ENCODE peak calls at places on chromosomes 12 and 14, in four cellular contexts. S, R, Y and F are unnamed samples.
A peak's percentile ranks its signal among the peaks of the same experiment; 100 is the strongest.

GRCh38 chr12:13101854-13102375 is 1.6 kb downstream of the GSG1 start:
- DNase-seq in Y (peak; percentile 40), S (peak; percentile 77), R (peak; percentile 57), F (no peak)

GRCh38 chr12:6228535-6229223 is 28.5 kb downstream of the CD9 start:
- DNase-seq in R (peak; percentile 79), S (peak; percentile 50), Y (no peak), F (no peak)

GRCh38 chr12:8065991-8066594 is at the start of gene C3AR1:
- DNase-seq in Y (peak; percentile 57), R (peak; percentile 82), S (peak; percentile 64), F (peak; percentile 41)

GRCh38 chr14:32010561-32011188 is 66.4 kb upstream of the ARHGAP5 start:
- DNase-seq in R (peak; percentile 85), S (peak; percentile 81), Y (no peak), F (peak; percentile 43)

GRCh38 chr14:52015411-52016030 is 26.2 kb downstream of the RTRAF start:
- DNase-seq in S (peak; percentile 70), R (peak; percentile 23), Y (no peak), F (no peak)

GRCh38 chr12:45991289-45992249 is 1.2 kb upstream of the SCAF11 start:
- DNase-seq in Y (peak; percentile 79), R (peak; percentile 62), S (peak; percentile 79), F (no peak)

GRCh38 chr12:23854598-23854997 is 94.9 kb downstream of the SOX5 start:
- DNase-seq in Y (no peak), S (no peak), R (no peak), F (no peak)

GRCh38 chr12:124451016-124451415 is 116.4 kb downstream of the NCOR2 start:
- DNase-seq in R (no peak), S (no peak), Y (no peak), F (no peak)

GRCh38 chr12:9615420-9616135 is 7.9 kb upstream of the KLRB1 start:
- DNase-seq in S (no peak), Y (no peak), R (no peak), F (no peak)

GRCh38 chr14:99792551-99793212 is 531 bp upstream of the EML1 start:
- DNase-seq in Y (no peak), S (peak; percentile 54), R (no peak), F (no peak)

GRCh38 chr14:39469094-39469710 is 37.0 kb upstream of the FBXO33 start:
- DNase-seq in S (peak; percentile 2), R (peak; percentile 12), Y (peak; percentile 23), F (no peak)

GRCh38 chr12:64824500-64825142 is at the start of gene TBC1D30:
- DNase-seq in S (peak; percentile 60), Y (peak; percentile 10), R (no peak), F (no peak)

GRCh38 chr12:121144416-121144914 is 11.8 kb downstream of the P2RX7 start:
- DNase-seq in Y (no peak), R (peak; percentile 23), S (peak; percentile 55), F (no peak)

GRCh38 chr12:7923241-7924236 is 12.4 kb downstream of the SLC2A3 start:
- DNase-seq in R (peak; percentile 30), S (no peak), Y (no peak), F (no peak)

GRCh38 chr14:94392510-94392935 is 4.1 kb upstream of the SERPINA1 start:
- DNase-seq in S (no peak), R (peak; percentile 44), Y (no peak), F (no peak)

GRCh38 chr12:109541412-109541725 is 31.9 kb downstream of the MMAB start:
- DNase-seq in S (peak; percentile 76), Y (no peak), R (peak; percentile 47), F (peak; percentile 77)

GRCh38 chr14:54208751-54209150 is 188.1 kb upstream of the CDKN3 start:
- DNase-seq in Y (no peak), R (no peak), S (no peak), F (no peak)

GRCh38 chr12:5154091-5154490 is 110.4 kb downstream of the KCNA5 start:
- DNase-seq in S (no peak), Y (no peak), R (no peak), F (no peak)

GRCh38 chr12:12046401-12046800 is 24.3 kb upstream of the BCL2L14 start:
- DNase-seq in Y (no peak), R (peak; percentile 39), S (no peak), F (no peak)

GRCh38 chr14:69335421-69335820 is 62.7 kb downstream of the ERH start:
- DNase-seq in S (peak; percentile 17), Y (no peak), R (no peak), F (no peak)

GRCh38 chr12:46556820-46557524 is 184.4 kb upstream of the SLC38A2 start:
- DNase-seq in Y (no peak), S (peak; percentile 94), R (peak; percentile 71), F (no peak)

GRCh38 chr14:101288436-101289229 is 272.7 kb upstream of the DIO3 start:
- DNase-seq in S (no peak), Y (no peak), R (peak; percentile 0), F (no peak)

GRCh38 chr12:93946542-93947150 is 201.7 kb upstream of the PLXNC1 start:
- DNase-seq in S (peak; percentile 77), Y (no peak), R (no peak), F (peak; percentile 31)

GRCh38 chr12:53613821-53614220 is 12.4 kb downstream of the ATF7 start:
- DNase-seq in Y (no peak), S (peak; percentile 51), R (peak; percentile 28), F (no peak)

GRCh38 chr12:85461127-85461526 is 181.1 kb downstream of the ALX1 start:
- DNase-seq in R (no peak), Y (no peak), S (no peak), F (no peak)

GRCh38 chr14:93794756-93795155 is 6.5 kb upstream of the PRIMA1 start:
- DNase-seq in S (no peak), Y (no peak), R (no peak), F (no peak)

GRCh38 chr12:24993756-24994155 is 44.9 kb upstream of the BCAT1 start:
- DNase-seq in Y (no peak), R (no peak), S (no peak), F (no peak)

GRCh38 chr12:132561784-132562156 is 48.6 kb downstream of the LRCOL1 start:
- DNase-seq in Y (no peak), R (no peak), S (peak; percentile 52), F (no peak)

GRCh38 chr14:99420711-99421110 is 59.9 kb downstream of the SETD3 start:
- DNase-seq in S (peak; percentile 18), R (peak; percentile 11), Y (no peak), F (peak; percentile 87)

GRCh38 chr14:34356267-34356660 is 105.8 kb downstream of the SPTSSA start:
- DNase-seq in S (peak; percentile 23), Y (no peak), R (peak; percentile 71), F (no peak)

GRCh38 chr12:2960432-2960956 is 1.3 kb downstream of the TEAD4 start:
- DNase-seq in S (peak; percentile 62), Y (no peak), R (peak; percentile 19), F (no peak)

GRCh38 chr12:96051756-96052155 is 16.4 kb upstream of the LTA4H start:
- DNase-seq in Y (no peak), S (no peak), R (no peak), F (no peak)

GRCh38 chr14:89447182-89447970 is 30.3 kb upstream of the FOXN3 start:
- DNase-seq in Y (no peak), R (no peak), S (no peak), F (no peak)

GRCh38 chr12:34033628-34034296 is 11.5 kb downstream of the ALG10 start:
- DNase-seq in Y (no peak), S (peak; percentile 55), R (peak; percentile 40), F (no peak)

DNA sequence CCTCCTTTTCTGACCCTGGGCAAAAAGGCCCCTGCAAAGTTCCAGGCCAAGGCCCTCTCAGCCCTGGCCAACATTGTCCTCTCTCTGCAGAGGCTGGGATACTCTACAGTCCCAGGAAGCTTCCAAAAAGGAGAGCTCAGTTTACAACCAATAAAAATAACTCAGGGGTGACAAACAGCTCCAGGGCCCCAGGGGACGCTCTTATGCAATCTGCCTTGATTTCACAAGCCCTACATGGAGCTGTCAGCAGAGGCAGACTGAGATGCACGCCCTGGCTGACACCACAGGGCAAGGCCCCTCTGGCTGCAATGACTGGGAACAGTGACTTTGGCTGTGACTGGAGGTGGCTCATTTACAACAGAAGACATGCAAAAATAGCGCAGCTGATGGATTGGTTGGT is 129.0 kb upstream of the MED13L start:
- DNase-seq in Y (no peak), R (peak; percentile 96), S (peak; percentile 96), F (peak; percentile 59)
- TF ChIP-seq CTCF in Y (no peak), R (no peak), S (no peak), F (peak; percentile 14)

GRCh38 chr12:14950421-14950820 is 11.0 kb downstream of the ARHGDIB start:
- DNase-seq in R (no peak), Y (no peak), S (no peak), F (no peak)
- H3K4me3 ChIP-seq in R (no peak overlapping the region), Y (no peak overlapping the region), S (no peak overlapping the region), F (no peak overlapping the region)

GRCh38 chr14:38016497-38016896 is 191.2 kb upstream of the SSTR1 start:
- DNase-seq in Y (no peak), R (no peak), S (peak; percentile 16), F (no peak)
- TF ChIP-seq CTCF in Y (no peak), R (peak; percentile 42), S (peak; percentile 34), F (peak; percentile 62)

GRCh38 chr14:92323031-92323915 is at the start of gene SLC24A4:
- DNase-seq in R (no peak), Y (no peak), S (peak; percentile 40), F (no peak)
- H3K4me3 ChIP-seq in R (no peak within 1 kb of the TSS), Y (peak within 1 kb of the TSS; percentile 27), S (no peak within 1 kb of the TSS), F (no peak within 1 kb of the TSS)

GRCh38 chr14:76774471-76775158 is 13.3 kb downstream of the VASH1 start:
- DNase-seq in R (no peak), Y (no peak), S (no peak), F (no peak)

GRCh38 chr14:76771432-76771980 is 10.2 kb downstream of the VASH1 start:
- DNase-seq in R (no peak), Y (no peak), S (no peak), F (no peak)

GRCh38 chr14:76773956-76774355 is 12.7 kb downstream of the VASH1 start:
- DNase-seq in S (no peak), Y (no peak), R (no peak), F (no peak)

GRCh38 chr14:76772300-76773187 is 11.3 kb downstream of the VASH1 start:
- DNase-seq in Y (no peak), R (peak; percentile 69), S (peak; percentile 60), F (no peak)

GRCh38 chr14:76773188-76773885 is 12.1 kb downstream of the VASH1 start:
- DNase-seq in S (peak; percentile 91), R (peak; percentile 83), Y (no peak), F (peak; percentile 63)
- TF ChIP-seq CTCF in S (peak; percentile 12), R (peak; percentile 17), Y (no peak), F (no peak)